ENCODE peak calls at places on chromosomes 11 and 22, in five cellular contexts. One of them, this sample, is unnamed.

GRCh38 chr11:6932150-6932549 is 5.9 kb downstream of the ZNF215 start:
- DNase-seq in right atrium auricular region: no peak
- DNase-seq in IMR-90: no peak
- DNase-seq in HFFc6: no peak
- DNase-seq in coronary artery: no peak
- DNase-seq in this sample: no peak

GRCh38 chr22:49206281-49206680 is 621.4 kb downstream of the BRD1 start:
- DNase-seq in right atrium auricular region: peak
- DNase-seq in IMR-90: no peak
- DNase-seq in HFFc6: no peak
- DNase-seq in coronary artery: peak
- DNase-seq in this sample: no peak

GRCh38 chr11:36751996-36752395 is 154.0 kb upstream of the RAG2 start:
- DNase-seq in right atrium auricular region: no peak
- DNase-seq in IMR-90: no peak
- DNase-seq in HFFc6: no peak
- DNase-seq in coronary artery: no peak
- DNase-seq in this sample: no peak

GRCh38 chr11:9017773-9018172 is 14.0 kb upstream of the NRIP3 start:
- DNase-seq in right atrium auricular region: peak
- DNase-seq in IMR-90: peak
- DNase-seq in HFFc6: no peak
- DNase-seq in coronary artery: peak
- DNase-seq in this sample: no peak

GRCh38 chr11:22976146-22976545 is 115.9 kb upstream of the CCDC179 start:
- DNase-seq in right atrium auricular region: no peak
- DNase-seq in IMR-90: peak
- DNase-seq in HFFc6: no peak
- DNase-seq in coronary artery: no peak
- DNase-seq in this sample: peak

GRCh38 chr11:47184711-47185304 is 1.4 kb downstream of the PACSIN3 start:
- DNase-seq in right atrium auricular region: no peak
- DNase-seq in IMR-90: no peak
- DNase-seq in HFFc6: no peak
- DNase-seq in coronary artery: no peak
- DNase-seq in this sample: no peak

GRCh38 chr11:37830532-37830931 is 1232.5 kb upstream of the RAG2 start:
- DNase-seq in right atrium auricular region: no peak
- DNase-seq in IMR-90: no peak
- DNase-seq in HFFc6: no peak
- DNase-seq in coronary artery: no peak
- DNase-seq in this sample: no peak

GRCh38 chr11:29051935-29052334 is 943.7 kb downstream of the METTL15 start:
- DNase-seq in right atrium auricular region: no peak
- DNase-seq in IMR-90: peak
- DNase-seq in HFFc6: no peak
- DNase-seq in coronary artery: no peak
- DNase-seq in this sample: peak

GRCh38 chr22:36409911-36410756 is 22.4 kb upstream of the MYH9 start:
- DNase-seq in right atrium auricular region: peak
- DNase-seq in IMR-90: no peak
- DNase-seq in HFFc6: no peak
- DNase-seq in coronary artery: no peak
- DNase-seq in this sample: peak

GRCh38 chr11:47161890-47162289 is 14.8 kb downstream of the ARFGAP2 start:
- DNase-seq in right atrium auricular region: no peak
- DNase-seq in IMR-90: peak
- DNase-seq in HFFc6: no peak
- DNase-seq in coronary artery: no peak
- DNase-seq in this sample: no peak

GRCh38 chr11:43984519-43985385 is 42.3 kb downstream of the C11orf96 start:
- DNase-seq in right atrium auricular region: peak
- DNase-seq in IMR-90: no peak
- DNase-seq in HFFc6: no peak
- DNase-seq in coronary artery: peak
- DNase-seq in this sample: no peak

GRCh38 chr11:70783821-70784220 is 385.5 kb downstream of the CTTN start:
- DNase-seq in right atrium auricular region: no peak
- DNase-seq in IMR-90: no peak
- DNase-seq in HFFc6: no peak
- DNase-seq in coronary artery: no peak
- DNase-seq in this sample: no peak

GRCh38 chr22:50011447-50012200 is 941 bp downstream of the IL17REL start:
- DNase-seq in right atrium auricular region: no peak
- DNase-seq in IMR-90: no peak
- DNase-seq in HFFc6: no peak
- DNase-seq in coronary artery: no peak
- DNase-seq in this sample: no peak

GRCh38 chr22:44735518-44736428 is 16.6 kb upstream of the ARHGAP8 start:
- DNase-seq in right atrium auricular region: peak
- DNase-seq in IMR-90: peak
- DNase-seq in HFFc6: peak
- DNase-seq in coronary artery: no peak
- DNase-seq in this sample: peak

GRCh38 chr22:23793326-23793725 is 6.6 kb downstream of the SMARCB1 start:
- DNase-seq in right atrium auricular region: no peak
- DNase-seq in IMR-90: no peak
- DNase-seq in HFFc6: no peak
- DNase-seq in coronary artery: no peak
- DNase-seq in this sample: no peak

DNA sequence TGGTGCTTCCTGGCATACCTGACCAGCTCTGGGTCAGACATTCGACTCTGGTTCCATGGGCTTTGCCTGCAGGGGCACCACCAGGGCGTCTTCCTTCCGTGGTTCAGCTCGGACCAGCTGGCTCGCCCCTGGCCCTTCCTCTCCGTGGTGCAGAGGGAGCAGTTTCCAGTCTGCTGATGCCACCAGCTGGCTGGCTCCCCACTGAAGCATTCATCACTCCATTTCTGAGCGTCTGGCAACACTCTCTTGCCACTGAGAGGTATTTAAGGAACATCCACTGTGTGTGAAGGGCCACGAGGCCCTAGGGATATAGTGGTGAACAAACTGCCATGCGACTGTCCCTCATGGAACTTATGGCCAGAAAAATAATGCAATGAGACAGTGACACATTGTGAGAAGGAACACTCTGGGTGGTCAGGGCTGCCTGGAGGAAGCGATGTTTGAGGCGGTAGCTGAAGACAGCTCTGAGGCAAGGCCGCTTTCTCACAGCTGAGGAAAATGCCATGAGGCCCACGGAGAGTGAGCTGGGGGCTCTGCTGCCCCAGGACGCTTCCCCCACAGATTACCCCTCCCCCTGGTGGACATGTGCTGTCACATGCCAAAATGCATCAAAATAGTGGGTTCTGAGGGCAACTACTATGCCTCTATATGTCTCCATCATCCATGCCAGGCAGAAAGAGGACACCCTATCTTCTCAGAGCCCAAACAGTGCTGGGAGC is 44.9 kb upstream of the ARFGAP3 start:
- DNase-seq in right atrium auricular region: no peak
- DNase-seq in IMR-90: no peak
- DNase-seq in HFFc6: no peak
- DNase-seq in coronary artery: no peak
- DNase-seq in this sample: no peak
- TF ChIP-seq CTCF in right atrium auricular region: no peak
- TF ChIP-seq CTCF in IMR-90: no peak
- TF ChIP-seq CTCF in HFFc6: peak
- TF ChIP-seq CTCF in coronary artery: no peak
- TF ChIP-seq CTCF in this sample: peak

DNA sequence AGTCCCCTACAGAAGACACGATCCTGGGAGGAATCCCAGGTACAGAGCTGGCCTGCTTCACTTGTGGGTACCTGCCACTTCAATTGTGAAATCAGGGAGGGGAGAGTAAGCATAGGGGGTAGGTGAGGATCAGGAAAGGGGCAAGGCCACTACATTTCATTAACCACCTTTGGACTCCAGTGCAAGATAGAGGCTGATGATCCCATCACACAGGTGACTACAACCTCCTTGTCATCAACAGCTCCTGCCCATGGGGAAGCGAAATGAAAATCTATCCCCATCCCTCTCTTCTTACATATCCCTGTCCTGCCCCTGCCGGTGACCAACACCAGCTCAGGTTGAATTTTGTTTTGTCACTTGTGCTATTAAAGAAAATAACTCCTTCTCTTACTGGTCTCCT is 64.7 kb upstream of the VPREB1 start:
- DNase-seq in right atrium auricular region: no peak
- DNase-seq in IMR-90: no peak
- DNase-seq in HFFc6: no peak
- DNase-seq in coronary artery: no peak
- DNase-seq in this sample: no peak
- TF ChIP-seq CTCF in right atrium auricular region: no peak
- TF ChIP-seq CTCF in IMR-90: no peak
- TF ChIP-seq CTCF in HFFc6: no peak
- TF ChIP-seq CTCF in coronary artery: no peak
- TF ChIP-seq CTCF in this sample: no peak

GRCh38 chr11:76291576-76292526 is 85.5 kb upstream of the WNT11 start:
- DNase-seq in right atrium auricular region: no peak
- DNase-seq in IMR-90: no peak
- DNase-seq in HFFc6: no peak
- DNase-seq in coronary artery: no peak
- DNase-seq in this sample: no peak
- TF ChIP-seq CTCF in right atrium auricular region: no peak
- TF ChIP-seq CTCF in IMR-90: no peak
- TF ChIP-seq CTCF in HFFc6: no peak
- TF ChIP-seq CTCF in coronary artery: no peak
- TF ChIP-seq CTCF in this sample: no peak

GRCh38 chr11:20374746-20375305 is 11.3 kb downstream of the HTATIP2 start:
- DNase-seq in right atrium auricular region: no peak
- DNase-seq in IMR-90: peak
- DNase-seq in HFFc6: no peak
- DNase-seq in coronary artery: no peak
- DNase-seq in this sample: no peak

GRCh38 chr11:20369816-20370215 is 6.3 kb downstream of the HTATIP2 start:
- DNase-seq in right atrium auricular region: no peak
- DNase-seq in IMR-90: no peak
- DNase-seq in HFFc6: no peak
- DNase-seq in coronary artery: no peak
- DNase-seq in this sample: no peak

GRCh38 chr11:20373102-20373501 is 9.6 kb downstream of the HTATIP2 start:
- DNase-seq in right atrium auricular region: no peak
- DNase-seq in IMR-90: no peak
- DNase-seq in HFFc6: no peak
- DNase-seq in coronary artery: no peak
- DNase-seq in this sample: no peak

GRCh38 chr11:20373568-20374209 is 10.2 kb downstream of the HTATIP2 start:
- DNase-seq in right atrium auricular region: no peak
- DNase-seq in IMR-90: no peak
- DNase-seq in HFFc6: no peak
- DNase-seq in coronary artery: no peak
- DNase-seq in this sample: no peak

GRCh38 chr11:20372081-20372480 is 8.6 kb downstream of the HTATIP2 start:
- DNase-seq in right atrium auricular region: no peak
- DNase-seq in IMR-90: no peak
- DNase-seq in HFFc6: no peak
- DNase-seq in coronary artery: no peak
- DNase-seq in this sample: no peak
- TF ChIP-seq CTCF in right atrium auricular region: no peak
- TF ChIP-seq CTCF in IMR-90: no peak
- TF ChIP-seq CTCF in HFFc6: no peak
- TF ChIP-seq CTCF in coronary artery: no peak
- TF ChIP-seq CTCF in this sample: no peak

GRCh38 chr11:84899740-84900139 is 727.4 kb downstream of the DLG2 start:
- DNase-seq in right atrium auricular region: no peak
- DNase-seq in IMR-90: peak
- DNase-seq in HFFc6: no peak
- DNase-seq in coronary artery: no peak
- DNase-seq in this sample: no peak
- TF ChIP-seq CTCF in right atrium auricular region: peak
- TF ChIP-seq CTCF in IMR-90: no peak
- TF ChIP-seq CTCF in HFFc6: peak
- TF ChIP-seq CTCF in coronary artery: no peak
- TF ChIP-seq CTCF in this sample: no peak

GRCh38 chr11:14411818-14412217 is 52.8 kb upstream of the RRAS2 start:
- DNase-seq in right atrium auricular region: peak
- DNase-seq in IMR-90: peak
- DNase-seq in HFFc6: peak
- DNase-seq in coronary artery: no peak
- DNase-seq in this sample: peak

GRCh38 chr11:14413307-14414072 is 54.5 kb upstream of the RRAS2 start:
- DNase-seq in right atrium auricular region: peak
- DNase-seq in IMR-90: peak
- DNase-seq in HFFc6: peak
- DNase-seq in coronary artery: no peak
- DNase-seq in this sample: no peak

GRCh38 chr11:14417186-14417585 is 58.2 kb upstream of the RRAS2 start:
- DNase-seq in right atrium auricular region: no peak
- DNase-seq in IMR-90: peak
- DNase-seq in HFFc6: no peak
- DNase-seq in coronary artery: no peak
- DNase-seq in this sample: no peak

GRCh38 chr11:14417975-14418374 is 59.0 kb upstream of the RRAS2 start:
- DNase-seq in right atrium auricular region: no peak
- DNase-seq in IMR-90: peak
- DNase-seq in HFFc6: peak
- DNase-seq in coronary artery: no peak
- DNase-seq in this sample: no peak

GRCh38 chr11:14414470-14415461 is 55.8 kb upstream of the RRAS2 start:
- DNase-seq in right atrium auricular region: no peak
- DNase-seq in IMR-90: peak
- DNase-seq in HFFc6: no peak
- DNase-seq in coronary artery: no peak
- DNase-seq in this sample: no peak
- TF ChIP-seq CTCF in right atrium auricular region: no peak
- TF ChIP-seq CTCF in IMR-90: no peak
- TF ChIP-seq CTCF in HFFc6: peak
- TF ChIP-seq CTCF in coronary artery: no peak
- TF ChIP-seq CTCF in this sample: no peak

GRCh38 chr22:25029181-25029580 is 76.7 kb downstream of the KIAA1671 start:
- DNase-seq in right atrium auricular region: no peak
- DNase-seq in IMR-90: no peak
- DNase-seq in HFFc6: no peak
- DNase-seq in coronary artery: no peak
- DNase-seq in this sample: no peak

GRCh38 chr22:25027552-25027951 is 75.0 kb downstream of the KIAA1671 start:
- DNase-seq in right atrium auricular region: no peak
- DNase-seq in IMR-90: no peak
- DNase-seq in HFFc6: no peak
- DNase-seq in coronary artery: no peak
- DNase-seq in this sample: peak

GRCh38 chr22:25027052-25027525 is 74.6 kb downstream of the KIAA1671 start:
- DNase-seq in right atrium auricular region: no peak
- DNase-seq in IMR-90: no peak
- DNase-seq in HFFc6: no peak
- DNase-seq in coronary artery: no peak
- DNase-seq in this sample: no peak

GRCh38 chr22:25028841-25029141 is 76.3 kb downstream of the KIAA1671 start:
- DNase-seq in right atrium auricular region: no peak
- DNase-seq in IMR-90: no peak
- DNase-seq in HFFc6: no peak
- DNase-seq in coronary artery: no peak
- DNase-seq in this sample: no peak

GRCh38 chr22:25027959-25028840 is 75.7 kb downstream of the KIAA1671 start:
- DNase-seq in right atrium auricular region: no peak
- DNase-seq in IMR-90: no peak
- DNase-seq in HFFc6: no peak
- DNase-seq in coronary artery: no peak
- DNase-seq in this sample: no peak
- TF ChIP-seq CTCF in right atrium auricular region: peak
- TF ChIP-seq CTCF in IMR-90: no peak
- TF ChIP-seq CTCF in HFFc6: peak
- TF ChIP-seq CTCF in coronary artery: no peak
- TF ChIP-seq CTCF in this sample: peak